ENCODE peak calls at places on chromosome 1, in five cellular contexts. B is H1, P is GM12878, Q is HCT116, D is HepG2. O is an unnamed sample.

GRCh38 chr1:175221548-175222175 is 29.1 kb upstream of the KIAA0040 start:
- DNase-seq in D (no peak), Q (no peak), B (peak; percentile 57), P (no peak), O (no peak)

GRCh38 chr1:203351037-203351625 is at the start of gene FMOD:
- DNase-seq in B (no peak), P (no peak), Q (no peak), D (no peak), O (peak; percentile 50)

GRCh38 chr1:243407284-243408018 is 151.6 kb downstream of the SDCCAG8 start:
- DNase-seq in P (no peak), Q (no peak), B (no peak), D (no peak), O (no peak)

GRCh38 chr1:22296701-22297591 is 154.0 kb upstream of the WNT4 start:
- DNase-seq in B (peak; percentile 35), D (no peak), Q (no peak), P (no peak), O (peak; percentile 50)

GRCh38 chr1:34896612-34897011 is 32.8 kb downstream of the DLGAP3 start:
- DNase-seq in B (no peak), Q (no peak), P (no peak), D (no peak), O (no peak)

GRCh38 chr1:201038537-201038936 is 15.0 kb upstream of the KIF21B start:
- DNase-seq in P (no peak), D (no peak), Q (no peak), B (no peak), O (no peak)

GRCh38 chr1:207362962-207363858 is 41.7 kb downstream of the CD55 start:
- DNase-seq in B (no peak), D (no peak), Q (no peak), P (no peak), O (no peak)

GRCh38 chr1:233168384-233168783 is 127.1 kb downstream of the PCNX2 start:
- DNase-seq in B (no peak), Q (no peak), P (no peak), D (no peak), O (no peak)

GRCh38 chr1:92031281-92032110 is 1.7 kb downstream of the EPHX4 start:
- DNase-seq in Q (no peak), P (no peak), D (no peak), B (no peak), O (no peak)

GRCh38 chr1:105437847-105438246 is 1618.6 kb upstream of the PRMT6 start:
- DNase-seq in Q (no peak), D (no peak), B (no peak), P (no peak), O (no peak)

GRCh38 chr1:31218705-31219104 is 21.0 kb downstream of the NKAIN1 start:
- DNase-seq in B (no peak), D (no peak), P (no peak), Q (no peak), O (no peak)

GRCh38 chr1:65213271-65213905 is 65.4 kb downstream of the AK4 start:
- DNase-seq in Q (no peak), D (no peak), P (no peak), B (no peak), O (no peak)

GRCh38 chr1:101002551-101002950 is 23.0 kb downstream of the DPH5 start:
- DNase-seq in P (no peak), Q (no peak), D (no peak), B (no peak), O (no peak)

GRCh38 chr1:203144661-203145060 is 17.1 kb downstream of the ADORA1 start:
- DNase-seq in B (no peak), D (peak; percentile 6), Q (no peak), P (no peak), O (no peak)

GRCh38 chr1:18489417-18490143 is 8.8 kb downstream of the KLHDC7A start:
- DNase-seq in D (no peak), B (no peak), P (no peak), Q (no peak), O (no peak)

GRCh38 chr1:172874950-172875349 is 175.8 kb downstream of the TNFSF18 start:
- DNase-seq in B (no peak), Q (no peak), P (no peak), D (no peak), O (no peak)

GRCh38 chr1:234975122-234975940 is 153.3 kb downstream of the TOMM20 start:
- DNase-seq in Q (peak; percentile 79), D (peak; percentile 100), B (no peak), P (no peak), O (peak; percentile 95)

GRCh38 chr1:5108740-5109139 is 454.3 kb downstream of the AJAP1 start:
- DNase-seq in B (no peak), Q (no peak), D (no peak), P (no peak), O (no peak)

GRCh38 chr1:33140153-33141149 is 41.4 kb downstream of the TRIM62 start:
- DNase-seq in Q (no peak), B (peak; percentile 60), P (no peak), D (peak; percentile 32), O (no peak)

GRCh38 chr1:26693557-26694184 is 2.1 kb upstream of the ARID1A start:
- DNase-seq in P (no peak), D (no peak), B (no peak), Q (no peak), O (no peak)

GRCh38 chr1:22234631-22235030 is 91.7 kb upstream of the WNT4 start:
- DNase-seq in P (no peak), D (no peak), B (no peak), Q (no peak), O (no peak)

GRCh38 chr1:2340918-2341254 is 50.5 kb downstream of the MORN1 start:
- DNase-seq in Q (no peak), P (no peak), B (no peak), D (no peak), O (no peak)

GRCh38 chr1:228011721-228012311 is 5.0 kb downstream of the WNT3A start:
- DNase-seq in P (no peak), Q (no peak), B (no peak), D (no peak), O (no peak)

GRCh38 chr1:106889054-106889453 is 167.4 kb upstream of the PRMT6 start:
- DNase-seq in P (no peak), D (no peak), Q (no peak), B (no peak), O (no peak)

GRCh38 chr1:117366982-117367768 is at the start of gene MAN1A2:
- DNase-seq in P (peak; percentile 53), D (peak; percentile 65), Q (peak; percentile 54), B (peak; percentile 82), O (peak; percentile 82)

GRCh38 chr1:152855661-152856060 is 4.1 kb upstream of the LCE7A start:
- DNase-seq in Q (no peak), D (no peak), P (no peak), B (no peak), O (no peak)

GRCh38 chr1:2205191-2205952 is 10.8 kb upstream of the FAAP20 start:
- DNase-seq in Q (peak; percentile 86), P (peak; percentile 33), B (peak; percentile 98), D (peak; percentile 69), O (no peak)

DNA sequence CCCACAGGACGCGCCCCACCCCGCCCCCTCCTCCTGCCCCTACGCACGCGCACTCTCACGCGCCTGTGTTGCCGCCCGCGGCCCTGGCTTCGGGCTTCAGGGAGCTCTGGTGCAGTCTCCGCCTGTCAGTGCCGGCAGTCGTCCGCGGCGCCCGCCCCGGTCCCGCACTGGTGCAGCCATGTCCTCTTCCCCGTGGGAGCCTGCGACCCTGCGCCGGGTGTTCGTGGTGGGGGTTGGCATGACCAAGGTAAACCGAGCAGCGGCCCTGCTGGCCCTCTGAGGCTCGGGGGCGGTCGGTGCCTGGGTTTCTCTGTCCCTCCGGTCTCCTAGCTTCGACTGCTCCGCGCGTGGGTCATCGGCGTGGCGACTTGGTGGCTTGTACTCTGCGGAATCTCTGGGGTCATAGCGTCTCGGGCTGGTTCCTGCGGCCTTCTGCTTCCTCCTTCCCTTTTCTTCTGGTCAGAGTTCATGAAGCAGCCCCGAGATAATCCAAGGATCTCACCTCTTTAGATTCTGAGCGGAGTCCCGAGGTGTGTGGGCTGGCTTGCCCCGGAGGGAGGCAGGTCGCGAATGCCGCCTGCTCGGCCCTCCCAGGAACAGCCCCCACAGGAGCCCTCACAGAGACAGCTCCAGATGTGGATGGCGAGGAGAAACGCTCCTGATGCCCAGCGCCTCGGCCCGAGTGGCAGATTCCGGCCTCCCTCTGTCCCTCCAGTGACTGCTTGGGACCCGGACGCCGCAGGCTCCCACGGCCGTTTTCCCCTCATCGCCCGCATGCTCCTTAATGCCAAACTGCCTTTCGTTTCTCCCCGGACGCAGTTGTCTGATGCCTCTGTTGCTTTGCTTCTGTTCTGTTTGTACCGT is at the start of gene SCP2:
- DNase-seq in B (peak; percentile 85), P (no peak), D (peak; percentile 51), Q (peak; percentile 8), O (peak; percentile 89)
- H3K27ac ChIP-seq in B (no peak within 1 kb of the TSS), P (no peak within 1 kb of the TSS), D (peak within 1 kb of the TSS; percentile 79), Q (peak within 1 kb of the TSS; percentile 31), O (peak within 1 kb of the TSS; percentile 66)

DNA sequence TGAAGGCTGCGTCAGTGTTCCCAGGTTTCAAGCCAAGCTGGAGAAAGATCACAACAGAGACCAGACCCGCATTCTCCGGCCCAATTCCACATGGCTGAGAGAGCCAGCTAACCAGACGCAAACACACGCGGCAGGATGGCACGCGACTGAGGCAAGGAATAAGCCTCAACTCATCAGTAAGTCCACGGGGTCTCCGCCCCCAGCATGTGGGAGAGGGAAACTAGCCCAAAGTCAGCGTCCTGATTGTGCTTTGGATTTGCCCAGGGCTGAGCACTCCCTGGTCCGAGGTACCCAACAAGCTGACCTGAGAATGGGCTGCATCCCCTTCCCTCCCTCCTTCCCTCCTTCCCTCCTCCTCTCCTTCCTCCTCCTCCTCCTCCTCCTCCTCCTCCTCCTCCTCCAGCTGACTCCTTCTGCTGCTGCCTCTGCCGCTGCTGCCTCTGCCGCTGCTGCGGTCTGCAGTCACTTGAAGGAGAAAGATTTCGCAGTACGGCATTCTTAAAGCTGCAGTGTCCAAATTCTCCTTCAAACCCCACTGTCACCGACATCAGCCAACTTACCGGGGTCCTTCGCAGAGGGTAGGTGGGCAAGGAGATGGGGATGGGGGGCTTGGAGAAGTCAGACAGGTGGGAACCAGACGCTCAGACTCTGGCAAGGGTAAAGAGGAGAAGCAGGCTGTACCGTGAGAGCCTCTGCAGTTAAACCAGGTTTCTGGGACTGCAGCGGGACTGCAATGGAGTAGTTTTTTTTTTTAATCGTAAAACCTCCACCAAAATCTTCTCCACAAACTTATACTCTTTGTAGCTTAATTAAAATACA is 32.9 kb upstream of the H6PD start:
- DNase-seq in D (no peak), Q (no peak), P (no peak), B (no peak), O (no peak)
- TF ChIP-seq SRF in D (no peak), Q (no peak), P (no peak), B (no peak), O (no peak)

GRCh38 chr1:180929389-180929788 is 16.7 kb downstream of the KIAA1614 start:
- DNase-seq in B (no peak), D (peak; percentile 44), P (no peak), Q (no peak), O (no peak)
- H3K27ac ChIP-seq in B (no peak overlapping the region), D (no peak overlapping the region), P (no peak overlapping the region), Q (no peak overlapping the region), O (no peak overlapping the region)

GRCh38 chr1:150551784-150552691 is 2.8 kb downstream of the ADAMTSL4 start:
- DNase-seq in D (peak; percentile 91), B (no peak), P (no peak), Q (no peak), O (peak; percentile 68)

GRCh38 chr1:150551049-150551783 is 2.0 kb downstream of the ADAMTSL4 start:
- DNase-seq in D (no peak), Q (no peak), P (no peak), B (no peak), O (no peak)

GRCh38 chr1:150554086-150554452 is 4.9 kb downstream of the ADAMTSL4 start:
- DNase-seq in D (no peak), B (no peak), Q (no peak), P (no peak), O (no peak)

GRCh38 chr1:150553392-150554085 is 4.3 kb downstream of the ADAMTSL4 start:
- DNase-seq in Q (no peak), B (no peak), P (no peak), D (no peak), O (no peak)

GRCh38 chr1:150552692-150553278 is 3.6 kb downstream of the ADAMTSL4 start:
- DNase-seq in D (no peak), Q (no peak), B (no peak), P (no peak), O (no peak)
- TF ChIP-seq SRF in D (no peak), Q (no peak), B (no peak), P (no peak), O (no peak)

O was measured in K562.